ENCODE peak calls at places on chromosome 2, in seven cellular contexts. K is tibial artery, F is upper lobe of left lung, A is thoracic aorta, U is heart right ventricle, R is left ventricle myocardium inferior, Y is stomach. E is an unnamed sample. For H3K4me1, the result is how much of the 10 kb centered on the place peaks cover.

GRCh38 chr2:72913531-72914225 is 3.6 kb upstream of the EMX1 start:
- DNase-seq in K (no peak), F (no peak), A (no peak), U (no peak), R (no peak), Y (peak), E (no peak)

GRCh38 chr2:26243643-26244478 is 571 bp downstream of the HADHA start:
- DNase-seq in K (no peak), F (peak), A (no peak), U (no peak), R (no peak), Y (peak), E (no peak)

GRCh38 chr2:138237657-138238384 is 263.7 kb upstream of the SPOPL start:
- DNase-seq in K (no peak), F (no peak), A (no peak), U (peak), R (no peak), Y (no peak), E (no peak)

GRCh38 chr2:184057910-184058309 is 540.4 kb upstream of the ZNF804A start:
- DNase-seq in K (no peak), F (no peak), A (no peak), U (no peak), R (no peak), Y (no peak), E (no peak)

GRCh38 chr2:116133563-116133962 is 1680.9 kb upstream of the DDX18 start:
- DNase-seq in K (no peak), F (no peak), A (no peak), U (no peak), R (no peak), Y (no peak), E (no peak)

GRCh38 chr2:70029814-70030409 is 57.4 kb upstream of the PCBP1 start:
- DNase-seq in K (peak), F (peak), A (peak), U (peak), R (peak), Y (peak), E (peak)

GRCh38 chr2:219298759-219299371 is 10.3 kb downstream of the PTPRN start:
- DNase-seq in K (peak), F (peak), A (peak), U (peak), R (peak), Y (peak), E (peak)

GRCh38 chr2:102240640-102241370 is 54.0 kb downstream of the IL1RL2 start:
- DNase-seq in K (peak), F (peak), A (peak), U (peak), R (peak), Y (peak), E (peak)

GRCh38 chr2:62447411-62447810 is 58.6 kb downstream of the TMEM17 start:
- DNase-seq in K (no peak), F (no peak), A (no peak), U (no peak), R (no peak), Y (no peak), E (no peak)

GRCh38 chr2:42101641-42102605 is 54.1 kb downstream of the PKDCC start:
- DNase-seq in K (peak), F (peak), A (no peak), U (peak), R (peak), Y (peak), E (peak)

GRCh38 chr2:142291964-142292363 is 161.1 kb upstream of the LRP1B start:
- DNase-seq in K (no peak), F (no peak), A (no peak), U (no peak), R (no peak), Y (no peak), E (no peak)

GRCh38 chr2:69797235-69797634 is 32.2 kb upstream of the GMCL1 start:
- DNase-seq in K (no peak), F (no peak), A (no peak), U (no peak), R (no peak), Y (no peak), E (no peak)

GRCh38 chr2:65300134-65300771 is 72.6 kb downstream of the ACTR2 start:
- DNase-seq in K (peak), F (peak), A (peak), U (peak), R (peak), Y (peak), E (no peak)

GRCh38 chr2:84297155-84297554 is 161.9 kb downstream of the SUCLG1 start:
- DNase-seq in K (no peak), F (no peak), A (no peak), U (no peak), R (no peak), Y (no peak), E (no peak)

GRCh38 chr2:177397501-177398289 is 5.1 kb downstream of the AGPS start:
- DNase-seq in K (no peak), F (no peak), A (no peak), U (no peak), R (no peak), Y (no peak), E (peak)

GRCh38 chr2:228082571-228082970 is 98.9 kb downstream of the SPHKAP start:
- DNase-seq in K (no peak), F (no peak), A (no peak), U (no peak), R (no peak), Y (no peak), E (no peak)

GRCh38 chr2:54384301-54385035 is 71.7 kb upstream of the SPTBN1 start:
- DNase-seq in K (no peak), F (no peak), A (no peak), U (no peak), R (no peak), Y (no peak), E (no peak)

GRCh38 chr2:220858101-220858500 is 714.0 kb downstream of the EPHA4 start:
- DNase-seq in K (no peak), F (no peak), A (no peak), U (no peak), R (no peak), Y (no peak), E (no peak)

GRCh38 chr2:216714412-216714775 is 19.0 kb upstream of the IGFBP5 start:
- DNase-seq in K (no peak), F (no peak), A (no peak), U (no peak), R (no peak), Y (no peak), E (no peak)

DNA sequence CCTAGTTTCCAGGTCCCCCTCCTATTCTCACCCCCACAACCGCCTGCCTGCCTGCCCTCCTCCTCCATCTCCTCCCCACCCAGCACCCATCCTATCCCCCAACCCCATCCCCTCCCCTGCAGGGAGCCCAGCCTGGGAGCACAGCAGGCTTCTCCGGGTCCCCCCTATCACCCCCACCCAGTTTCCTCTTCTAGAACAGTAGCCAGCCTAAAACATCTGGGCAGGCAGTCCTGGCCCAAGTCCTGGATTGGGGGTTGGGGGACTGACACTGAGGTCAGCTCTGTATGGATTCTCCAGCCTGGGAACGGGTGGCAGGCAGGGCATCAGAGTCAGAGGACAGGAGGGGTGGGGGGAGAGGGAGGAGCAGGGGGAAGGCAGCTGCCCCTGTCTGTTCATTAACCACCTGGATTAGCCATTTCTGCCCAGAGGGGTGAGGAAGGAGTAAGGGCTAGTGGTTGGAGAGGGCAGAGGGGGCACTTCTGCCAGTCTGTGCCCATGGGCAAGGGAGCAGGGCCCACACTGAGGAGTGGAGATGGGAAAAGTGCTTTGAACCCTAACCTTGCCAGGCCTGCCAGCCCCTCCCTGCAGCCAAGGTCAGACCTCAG is 60.0 kb downstream of the TNS1 start:
- DNase-seq in K (no peak), F (no peak), A (no peak), U (peak), R (no peak), Y (no peak), E (peak)
- H3K4me3 ChIP-seq in K (peak), F (peak), A (peak), U (peak), R (peak), Y (peak), E (peak)

GRCh38 chr2:242098445-242099128 is 229.1 kb downstream of the RTP5 start:
- DNase-seq in K (no peak), F (peak), A (no peak), U (no peak), R (no peak), Y (no peak), E (no peak)

DNA sequence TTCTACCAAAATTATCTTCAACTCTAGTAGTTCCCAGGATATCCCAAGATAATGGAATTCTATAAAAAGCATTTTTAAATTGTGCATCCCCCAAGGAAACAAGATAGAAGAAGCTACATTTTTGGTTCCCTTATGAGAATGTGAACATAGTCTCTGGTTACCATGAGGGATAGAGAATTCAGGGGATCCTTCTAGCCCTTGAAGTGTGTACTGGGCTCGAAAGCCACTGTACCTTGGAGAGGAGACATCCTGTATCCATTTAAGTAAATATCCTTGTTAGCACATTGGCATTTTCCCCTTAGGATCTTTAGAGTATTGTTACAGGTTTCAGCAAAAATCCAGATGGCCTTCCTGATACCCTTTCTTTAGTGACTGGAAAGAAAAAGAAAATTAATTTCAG is 228.5 kb downstream of the RTP5 start:
- DNase-seq in K (no peak), F (no peak), A (no peak), U (no peak), R (no peak), Y (no peak), E (no peak)
- H3K27ac ChIP-seq in K (no peak), F (no peak), A (no peak), U (peak), R (no peak), Y (no peak), E (no peak)

GRCh38 chr2:43138441-43138840 is 88.0 kb downstream of the ZFP36L2 start:
- DNase-seq in K (peak), F (no peak), A (no peak), U (no peak), R (no peak), Y (no peak), E (peak)
- H3K4me1 ChIP-seq in K (under half), F (under half), A (under half), U (half or more), R (under half), Y (under half), E (under half)

DNA sequence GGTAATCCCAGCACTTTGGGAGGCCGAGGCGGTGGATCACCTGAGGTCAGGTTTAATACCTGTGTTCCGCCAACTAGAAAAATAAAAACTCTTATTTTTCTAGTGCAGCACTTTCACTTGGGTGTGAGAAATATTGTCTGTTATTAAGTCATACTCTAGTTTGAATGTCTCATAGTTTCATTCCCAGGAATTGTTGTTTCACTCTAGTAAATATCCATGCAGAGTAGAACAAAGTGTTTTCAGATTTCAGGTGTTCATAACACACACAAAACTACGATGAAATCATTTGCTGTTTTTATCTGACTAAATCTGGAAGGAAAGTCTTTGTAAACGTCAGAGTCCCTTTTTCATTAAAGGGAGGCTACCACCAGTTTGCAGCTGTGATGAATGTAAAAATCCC is 3.9 kb downstream of the FAM117B start:
- DNase-seq in K (no peak), F (no peak), A (no peak), U (no peak), R (no peak), Y (no peak), E (no peak)
- H3K4me3 ChIP-seq in K (no peak), F (no peak), A (no peak), U (no peak), R (no peak), Y (no peak), E (no peak)

GRCh38 chr2:135124924-135125886 is 73.1 kb downstream of the RAB3GAP1 start:
- DNase-seq in K (no peak), F (no peak), A (no peak), U (no peak), R (no peak), Y (no peak), E (no peak)
- H3K27ac ChIP-seq in K (no peak), F (no peak), A (no peak), U (no peak), R (no peak), Y (no peak), E (no peak)

DNA sequence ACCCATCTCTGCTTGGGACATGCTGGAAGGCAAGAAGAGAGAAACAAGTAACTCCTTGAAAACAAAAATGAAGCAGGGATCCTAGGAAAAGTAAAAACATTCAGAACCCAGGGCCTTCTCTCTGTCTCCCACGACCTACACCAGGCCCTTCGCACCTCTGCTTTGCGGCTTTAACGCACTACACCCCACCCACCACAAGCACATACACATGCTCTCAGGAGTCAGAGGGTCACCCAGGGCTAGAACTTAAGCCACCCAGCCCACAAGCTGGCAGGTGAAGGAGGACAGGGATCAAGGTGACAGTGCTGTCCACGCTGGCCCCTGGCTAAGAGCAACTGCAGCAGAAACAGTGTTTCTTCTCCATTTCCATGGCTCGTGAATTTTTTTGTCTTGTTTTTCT is 72.2 kb downstream of the BCL11A start:
- DNase-seq in K (no peak), F (no peak), A (no peak), U (no peak), R (no peak), Y (no peak), E (no peak)
- H3K4me1 ChIP-seq in K (under half), F (under half), A (under half), U (under half), R (half or more), Y (under half), E (under half)

DNA sequence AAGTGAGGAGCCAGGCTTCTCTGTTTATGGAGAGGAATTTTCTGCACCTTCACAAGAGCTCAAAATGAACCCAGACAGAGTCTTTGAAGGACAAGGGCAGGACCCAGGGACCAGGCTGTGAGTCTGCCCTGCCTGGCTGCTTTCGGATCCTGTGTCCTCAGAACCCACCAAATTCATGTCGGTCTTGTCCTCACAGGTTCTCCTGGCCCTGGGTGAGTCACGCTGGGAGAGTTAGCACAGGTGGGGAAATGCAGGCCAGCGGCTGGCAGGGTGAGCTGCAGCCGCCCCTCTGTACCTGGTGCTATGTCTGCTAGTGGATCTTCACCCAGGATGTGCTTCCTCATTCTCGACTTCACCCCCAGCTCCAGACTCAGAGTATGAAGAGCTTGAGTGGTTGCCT is 35.8 kb upstream of the TPO start:
- DNase-seq in K (no peak), F (no peak), A (no peak), U (no peak), R (no peak), Y (no peak), E (no peak)
- H3K4me3 ChIP-seq in K (no peak), F (no peak), A (no peak), U (no peak), R (peak), Y (no peak), E (no peak)

GRCh38 chr2:231661422-231662027 is 46.8 kb upstream of the PTMA start:
- DNase-seq in K (no peak), F (no peak), A (no peak), U (no peak), R (no peak), Y (no peak), E (no peak)

GRCh38 chr2:231664727-231665126 is 43.6 kb upstream of the PTMA start:
- DNase-seq in K (no peak), F (no peak), A (no peak), U (no peak), R (no peak), Y (no peak), E (no peak)

GRCh38 chr2:231663458-231664290 is 44.7 kb upstream of the PTMA start:
- DNase-seq in K (no peak), F (no peak), A (no peak), U (no peak), R (no peak), Y (no peak), E (peak)

GRCh38 chr2:231662028-231662810 is 46.1 kb upstream of the PTMA start:
- DNase-seq in K (peak), F (peak), A (peak), U (peak), R (peak), Y (peak), E (peak)

GRCh38 chr2:231662811-231663457 is 45.4 kb upstream of the PTMA start:
- DNase-seq in K (no peak), F (no peak), A (no peak), U (no peak), R (peak), Y (no peak), E (peak)
- H3K27ac ChIP-seq in K (peak), F (peak), A (peak), U (peak), R (peak), Y (peak), E (peak)

GRCh38 chr2:173947131-173947530 is 18.0 kb downstream of the SP3 start:
- DNase-seq in K (no peak), F (no peak), A (no peak), U (no peak), R (no peak), Y (no peak), E (no peak)

GRCh38 chr2:173940208-173941020 is 24.8 kb downstream of the SP3 start:
- DNase-seq in K (no peak), F (no peak), A (no peak), U (no peak), R (no peak), Y (no peak), E (no peak)

GRCh38 chr2:173943139-173943538 is 22.0 kb downstream of the SP3 start:
- DNase-seq in K (no peak), F (no peak), A (no peak), U (no peak), R (no peak), Y (no peak), E (no peak)

GRCh38 chr2:173941567-173941966 is 23.6 kb downstream of the SP3 start:
- DNase-seq in K (no peak), F (no peak), A (no peak), U (no peak), R (no peak), Y (no peak), E (no peak)

DNA sequence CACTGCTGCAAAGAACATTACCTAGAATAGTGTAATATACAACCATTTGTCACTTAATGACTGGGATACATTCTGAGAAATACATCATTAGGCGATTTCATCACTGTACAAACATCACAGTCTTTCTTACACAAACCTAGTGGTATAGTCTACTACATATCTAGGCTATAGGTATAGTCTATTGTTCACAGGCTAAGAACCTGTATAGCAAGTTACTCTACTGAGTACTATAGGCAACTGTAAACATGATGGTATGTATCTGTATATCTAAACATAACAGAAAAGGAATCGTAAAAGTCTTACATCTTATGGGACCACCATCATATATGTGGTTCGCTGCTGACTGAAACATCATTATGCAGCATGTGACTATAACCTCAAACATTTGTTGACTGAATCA is 21.4 kb downstream of the SP3 start:
- DNase-seq in K (no peak), F (no peak), A (no peak), U (no peak), R (no peak), Y (no peak), E (no peak)
- H3K4me1 ChIP-seq in K (half or more), F (half or more), A (half or more), U (half or more), R (half or more), Y (under half), E (under half)

GRCh38 chr2:226797989-226798421 is 1.6 kb downstream of the IRS1 start:
- DNase-seq in K (no peak), F (no peak), A (no peak), U (peak), R (peak), Y (peak), E (no peak)
- H3K4me3 ChIP-seq in K (peak), F (peak), A (peak), U (peak), R (peak), Y (peak), E (peak)

E was measured in pancreas.